ENCODE peak calls at places on chromosomes 7 and 10, in five cellular contexts. D is activated naive CD4-positive, alpha-beta T cell treated with Interleukin-2 at 50 U/mL for 16 hours; A is NCI-H2107; U is activated CD4-positive, alpha-beta memory T cell treated with anti-CD3 and anti-CD28 coated beads for 36 hours; G is AG09319. R is an unnamed sample.

GRCh38 chr7:3725660-3726059 is 424.6 kb downstream of the SDK1 start:
- DNase-seq in G (no peak), A (no peak), U (no peak), D (no peak), R (no peak)

GRCh38 chr7:81161459-81162075 is 242.7 kb upstream of the SEMA3C start:
- DNase-seq in A (peak), U (no peak), D (no peak), G (peak), R (peak)

GRCh38 chr10:129707406-129708388 is 240.7 kb downstream of the MGMT start:
- DNase-seq in A (no peak), D (no peak), G (no peak), U (no peak), R (no peak)

GRCh38 chr10:113037222-113037621 is 87.2 kb downstream of the TCF7L2 start:
- DNase-seq in A (no peak), U (no peak), G (no peak), D (no peak), R (no peak)

GRCh38 chr7:116911799-116912198 is 41.5 kb upstream of the ST7 start:
- DNase-seq in U (no peak), D (no peak), A (no peak), G (peak), R (no peak)

GRCh38 chr7:136857573-136857972 is 10.9 kb upstream of the CHRM2 start:
- DNase-seq in G (no peak), D (no peak), A (no peak), U (no peak), R (peak)

GRCh38 chr10:50513956-50514355 is 109.8 kb downstream of the SGMS1 start:
- DNase-seq in A (no peak), G (no peak), U (no peak), D (no peak), R (no peak)

GRCh38 chr10:127756264-127756663 is 19.3 kb downstream of the FOXI2 start:
- DNase-seq in D (no peak), A (no peak), U (no peak), G (no peak), R (no peak)

GRCh38 chr7:81209059-81209458 is 290.2 kb upstream of the SEMA3C start:
- DNase-seq in A (no peak), U (no peak), G (no peak), D (no peak), R (no peak)

GRCh38 chr7:30080818-30081217 is 52.6 kb downstream of the PLEKHA8 start:
- DNase-seq in U (no peak), G (no peak), D (no peak), A (peak), R (no peak)

GRCh38 chr7:65971021-65971420 is 11.0 kb downstream of the GUSB start:
- DNase-seq in G (no peak), D (no peak), A (no peak), U (no peak), R (no peak)

GRCh38 chr7:43538404-43538771 is 44.5 kb upstream of the STK17A start:
- DNase-seq in U (no peak), D (no peak), A (no peak), G (no peak), R (no peak)

GRCh38 chr7:128053023-128053422 is 21.8 kb upstream of the LRRC4 start:
- DNase-seq in D (no peak), G (no peak), A (no peak), U (no peak), R (peak)

GRCh38 chr7:158743219-158743618 is 38.6 kb upstream of the NCAPG2 start:
- DNase-seq in G (no peak), A (no peak), D (no peak), U (no peak), R (no peak)

GRCh38 chr10:118571123-118571522 is 24.3 kb downstream of the PRLHR start:
- DNase-seq in D (no peak), U (no peak), A (no peak), G (peak), R (no peak)